ENCODE peak calls at places on chromosome 18, in six cellular contexts. S, E, R, C, L and T are unnamed samples.
A peak's percentile ranks its signal among the peaks of the same experiment; 100 is the strongest.

GRCh38 chr18:69102959-69103358 is 297.7 kb upstream of the DOK6 start:
- DNase-seq in S (no peak), E (no peak), R (no peak), C (no peak), L (peak; percentile 31), T (no peak)

GRCh38 chr18:68817584-68817983 is 19.7 kb downstream of the CCDC102B start:
- DNase-seq in S (no peak), E (no peak), R (no peak), C (no peak), L (peak; percentile 58), T (no peak)

GRCh38 chr18:8972116-8972515 is 130.4 kb upstream of the NDUFV2 start:
- DNase-seq in S (no peak), E (no peak), R (no peak), C (no peak), L (no peak), T (no peak)

GRCh38 chr18:63907649-63908048 is at the start of gene SERPINB10:
- DNase-seq in S (no peak), E (no peak), R (no peak), C (no peak), L (peak; percentile 18), T (no peak)

GRCh38 chr18:23844991-23845680 is 155.9 kb downstream of the LAMA3 start:
- DNase-seq in S (no peak), E (no peak), R (no peak), C (no peak), L (no peak), T (no peak)

GRCh38 chr18:80147418-80148315 is 38.6 kb downstream of the ADNP2 start:
- DNase-seq in S (peak; percentile 21), E (peak; percentile 69), R (peak; percentile 86), C (peak; percentile 55), L (peak; percentile 55), T (peak; percentile 37)

GRCh38 chr18:48831802-48832201 is 119.0 kb downstream of the SMAD7 start:
- DNase-seq in S (no peak), E (no peak), R (no peak), C (no peak), L (no peak), T (no peak)

GRCh38 chr18:80037869-80038630 is 3.8 kb downstream of the RBFA start:
- DNase-seq in S (no peak), E (no peak), R (no peak), C (no peak), L (no peak), T (no peak)

GRCh38 chr18:8812631-8813030 is 107.3 kb downstream of the MTCL1 start:
- DNase-seq in S (no peak), E (no peak), R (no peak), C (no peak), L (peak; percentile 81), T (no peak)

GRCh38 chr18:22433960-22434359 is 16.2 kb upstream of the CTAGE1 start:
- DNase-seq in S (no peak), E (no peak), R (no peak), C (no peak), L (no peak), T (peak; percentile 63)

GRCh38 chr18:5759169-5759568 is 136.2 kb downstream of the TMEM200C start:
- DNase-seq in S (no peak), E (no peak), R (no peak), C (no peak), L (no peak), T (no peak)

GRCh38 chr18:9901377-9901776 is 12.4 kb upstream of the VAPA start:
- DNase-seq in S (no peak), E (no peak), R (no peak), C (no peak), L (no peak), T (no peak)

GRCh38 chr18:11366410-11366809 is 217.0 kb upstream of the PIEZO2 start:
- DNase-seq in S (no peak), E (no peak), R (peak; percentile 45), C (peak; percentile 81), L (peak; percentile 86), T (peak; percentile 1)

GRCh38 chr18:76449110-76449453 is 46.0 kb downstream of the ZNF516 start:
- DNase-seq in S (no peak), E (no peak), R (no peak), C (no peak), L (no peak), T (no peak)

GRCh38 chr18:12606592-12607315 is 51.2 kb downstream of the SPIRE1 start:
- DNase-seq in S (no peak), E (no peak), R (no peak), C (no peak), L (peak; percentile 83), T (no peak)

GRCh38 chr18:45334188-45334587 is 281.1 kb upstream of the SLC14A2 start:
- DNase-seq in S (no peak), E (no peak), R (no peak), C (no peak), L (no peak), T (no peak)

GRCh38 chr18:29849145-29849544 is 1193.4 kb downstream of the DSC3 start:
- DNase-seq in S (no peak), E (no peak), R (no peak), C (no peak), L (peak; percentile 1), T (peak; percentile 19)

GRCh38 chr18:12839526-12840196 is 44.4 kb downstream of the PTPN2 start:
- DNase-seq in S (no peak), E (peak; percentile 63), R (no peak), C (no peak), L (peak; percentile 32), T (no peak)

GRCh38 chr18:56505293-56505692 is 133.1 kb downstream of the TXNL1 start:
- DNase-seq in S (no peak), E (no peak), R (no peak), C (no peak), L (no peak), T (no peak)

GRCh38 chr18:51559198-51559901 is 361.9 kb upstream of the MEX3C start:
- DNase-seq in S (no peak), E (no peak), R (no peak), C (no peak), L (no peak), T (no peak)

GRCh38 chr18:63016270-63016669 is 300.9 kb downstream of the PHLPP1 start:
- DNase-seq in S (no peak), E (peak; percentile 59), R (peak; percentile 51), C (peak; percentile 73), L (peak; percentile 62), T (peak; percentile 40)

GRCh38 chr18:41490861-41491260 is 464.2 kb upstream of the PIK3C3 start:
- DNase-seq in S (no peak), E (no peak), R (no peak), C (no peak), L (no peak), T (no peak)

GRCh38 chr18:49016648-49017539 is 66.1 kb upstream of the SMAD7 start:
- DNase-seq in S (no peak), E (no peak), R (no peak), C (peak; percentile 61), L (peak; percentile 90), T (peak; percentile 82)

GRCh38 chr18:45548614-45549013 is 66.7 kb upstream of the SLC14A2 start:
- DNase-seq in S (no peak), E (no peak), R (no peak), C (no peak), L (no peak), T (no peak)

GRCh38 chr18:9943311-9943710 is 29.5 kb downstream of the VAPA start:
- DNase-seq in S (no peak), E (no peak), R (no peak), C (no peak), L (no peak), T (no peak)

GRCh38 chr18:47191956-47192355 is 15.8 kb upstream of the IER3IP1 start:
- DNase-seq in S (no peak), E (no peak), R (no peak), C (no peak), L (peak; percentile 44), T (no peak)

DNA sequence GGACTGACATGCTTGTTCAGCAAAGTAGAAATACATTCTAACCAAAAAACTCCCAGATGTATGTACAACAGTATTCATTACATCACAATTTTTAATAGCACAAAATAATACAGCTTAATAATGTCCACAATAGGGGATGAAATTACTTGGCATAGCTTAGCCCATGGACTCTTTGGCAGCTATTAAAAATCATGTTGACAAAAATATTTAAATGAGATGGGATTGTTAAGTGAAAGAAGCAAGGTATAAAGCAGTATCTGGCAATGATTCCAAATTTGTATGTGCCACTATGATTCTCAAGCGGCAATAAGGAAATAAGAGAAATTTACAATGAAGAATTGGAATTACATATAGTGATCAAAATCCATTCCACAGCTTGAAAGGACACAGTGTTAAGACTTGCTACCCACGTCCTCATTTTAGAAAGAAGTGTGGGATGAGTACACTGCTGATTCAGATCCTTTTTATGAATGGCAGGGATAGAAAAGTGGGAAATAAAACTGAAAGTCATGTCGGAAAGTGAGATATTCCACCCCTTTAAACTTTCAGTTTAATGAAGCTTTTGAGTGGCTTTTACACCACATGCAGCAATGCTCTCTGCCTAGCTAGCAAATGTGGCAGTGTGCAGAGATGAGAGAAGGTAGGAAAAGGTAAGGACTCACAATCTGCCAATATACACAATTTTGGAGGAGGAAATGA is 2.4 kb downstream of the GAREM1 start:
- DNase-seq in S (no peak), E (no peak), R (no peak), C (no peak), L (no peak), T (no peak)
- H3K4me3 ChIP-seq in S (peak overlapping the region; percentile 66), E (no peak overlapping the region), R (peak overlapping the region; percentile 69), C (peak overlapping the region; percentile 100), L (no peak overlapping the region), T (no peak overlapping the region)

GRCh38 chr18:78482378-78482777 is 497.2 kb upstream of the SALL3 start:
- DNase-seq in S (no peak), E (no peak), R (no peak), C (no peak), L (no peak), T (no peak)
- H3K9me3 ChIP-seq in S (no peaks in the 10 kb centered on the region), E (no peaks in the 10 kb centered on the region), R (no peaks in the 10 kb centered on the region), C (no peaks in the 10 kb centered on the region), L (peaks cover 11% of the 10 kb centered on the region), T (no peaks in the 10 kb centered on the region)

DNA sequence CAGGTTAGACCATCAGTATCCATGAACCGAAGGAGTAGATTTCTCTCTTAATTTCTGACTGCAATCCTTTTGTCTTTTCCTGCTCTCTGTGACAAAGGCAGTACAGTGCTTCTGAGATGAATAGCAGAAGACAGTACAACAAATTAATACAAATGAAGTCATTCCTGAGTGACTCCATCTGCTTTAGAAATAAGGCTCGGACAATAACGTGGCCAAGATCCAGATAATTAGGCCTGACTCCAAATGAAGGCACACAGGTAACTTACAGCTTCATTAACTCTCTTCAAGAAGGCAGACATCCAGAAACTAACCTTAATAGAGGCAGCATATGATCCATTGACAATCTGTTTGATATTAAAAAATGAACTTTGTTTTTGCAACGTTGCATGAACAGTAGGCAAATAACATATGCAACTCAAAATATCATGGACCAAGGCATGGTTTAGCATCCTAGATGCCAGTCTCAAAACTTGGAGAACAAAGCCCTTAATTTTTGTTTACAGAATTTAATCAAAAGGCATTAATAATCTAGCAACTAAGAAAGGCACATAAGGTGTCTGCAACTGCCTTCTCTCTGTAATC is 96.7 kb upstream of the CDH20 start:
- DNase-seq in S (no peak), E (no peak), R (no peak), C (no peak), L (no peak), T (no peak)
- H3K36me3 ChIP-seq in S (no peaks in the 10 kb centered on the region), E (no peaks in the 10 kb centered on the region), R (no peaks in the 10 kb centered on the region), C (no peaks in the 10 kb centered on the region), L (no peaks in the 10 kb centered on the region), T (no peaks in the 10 kb centered on the region)

GRCh38 chr18:58807766-58808165 is 56.9 kb upstream of the ZNF532 start:
- DNase-seq in S (no peak), E (no peak), R (no peak), C (peak; percentile 40), L (no peak), T (no peak)
- H3K4me3 ChIP-seq in S (no peak overlapping the region), E (no peak overlapping the region), R (no peak overlapping the region), C (no peak overlapping the region), L (no peak overlapping the region), T (no peak overlapping the region)

GRCh38 chr18:70892381-70892780 is 603.5 kb downstream of the SOCS6 start:
- DNase-seq in S (no peak), E (no peak), R (no peak), C (no peak), L (no peak), T (no peak)
- H3K9me3 ChIP-seq in S (peaks cover 3% of the 10 kb centered on the region), E (no peaks in the 10 kb centered on the region), R (no peaks in the 10 kb centered on the region), C (no peaks in the 10 kb centered on the region), L (no peaks in the 10 kb centered on the region), T (no peaks in the 10 kb centered on the region)